ENCODE peak calls at places on chromosomes 4 and X, in four cellular contexts. One of them, this sample, is unnamed. For H3K9me3, the result is how much of the 10 kb centered on the place peaks cover.

GRCh38 chrX:134836497-134836968 is 154.3 kb upstream of the SMIM10 start:
- DNase-seq in heart right ventricle: peak
- DNase-seq in endodermal cell: no peak
- DNase-seq in fibroblast of lung: peak
- DNase-seq in this sample: no peak

GRCh38 chr4:42501624-42502401 is 104.5 kb downstream of the SHISA3 start:
- DNase-seq in endodermal cell: peak
- DNase-seq in heart right ventricle: no peak
- DNase-seq in fibroblast of lung: no peak
- DNase-seq in this sample: no peak

GRCh38 chrX:79366888-79367749 is at the start of gene ITM2A:
- DNase-seq in heart right ventricle: peak
- DNase-seq in endodermal cell: peak
- DNase-seq in fibroblast of lung: no peak
- DNase-seq in this sample: no peak

GRCh38 chr4:38531126-38531737 is 132.8 kb upstream of the KLF3 start:
- DNase-seq in fibroblast of lung: peak
- DNase-seq in heart right ventricle: no peak
- DNase-seq in endodermal cell: no peak
- DNase-seq in this sample: no peak

GRCh38 chr4:184355111-184355604 is 119.2 kb downstream of the IRF2 start:
- DNase-seq in endodermal cell: peak
- DNase-seq in heart right ventricle: peak
- DNase-seq in fibroblast of lung: peak
- DNase-seq in this sample: peak

GRCh38 chr4:55635760-55636621 is at the start of gene NMU:
- DNase-seq in fibroblast of lung: no peak
- DNase-seq in endodermal cell: peak
- DNase-seq in heart right ventricle: peak
- DNase-seq in this sample: no peak

GRCh38 chr4:66160606-66161005 is 490.3 kb upstream of the EPHA5 start:
- DNase-seq in heart right ventricle: no peak
- DNase-seq in endodermal cell: no peak
- DNase-seq in fibroblast of lung: no peak
- DNase-seq in this sample: no peak

GRCh38 chr4:173494013-173494970 is 35.7 kb downstream of the HAND2 start:
- DNase-seq in fibroblast of lung: peak
- DNase-seq in endodermal cell: peak
- DNase-seq in heart right ventricle: peak
- DNase-seq in this sample: no peak

GRCh38 chr4:47669946-47670345 is 167.9 kb downstream of the CORIN start:
- DNase-seq in heart right ventricle: no peak
- DNase-seq in fibroblast of lung: no peak
- DNase-seq in endodermal cell: no peak
- DNase-seq in this sample: no peak

GRCh38 chr4:59825104-59825503 is 1375.0 kb upstream of the ADGRL3 start:
- DNase-seq in heart right ventricle: no peak
- DNase-seq in fibroblast of lung: no peak
- DNase-seq in endodermal cell: no peak
- DNase-seq in this sample: no peak

GRCh38 chrX:153640045-153640686 is 6.8 kb upstream of the DUSP9 start:
- DNase-seq in endodermal cell: peak
- DNase-seq in heart right ventricle: no peak
- DNase-seq in fibroblast of lung: no peak
- DNase-seq in this sample: no peak

GRCh38 chr4:148344382-148344781 is 97.8 kb downstream of the NR3C2 start:
- DNase-seq in endodermal cell: no peak
- DNase-seq in fibroblast of lung: no peak
- DNase-seq in heart right ventricle: peak
- DNase-seq in this sample: no peak

GRCh38 chr4:107631568-107631967 is 88.5 kb downstream of the PAPSS1 start:
- DNase-seq in fibroblast of lung: peak
- DNase-seq in heart right ventricle: peak
- DNase-seq in endodermal cell: no peak
- DNase-seq in this sample: peak

GRCh38 chr4:177066746-177067145 is 242.9 kb upstream of the NEIL3 start:
- DNase-seq in endodermal cell: no peak
- DNase-seq in fibroblast of lung: no peak
- DNase-seq in heart right ventricle: no peak
- DNase-seq in this sample: no peak

GRCh38 chr4:2416564-2417195 is 1.8 kb downstream of the ZFYVE28 start:
- DNase-seq in heart right ventricle: no peak
- DNase-seq in fibroblast of lung: no peak
- DNase-seq in endodermal cell: peak
- DNase-seq in this sample: no peak

GRCh38 chr4:13921805-13922204 is 294.3 kb upstream of the BOD1L1 start:
- DNase-seq in fibroblast of lung: peak
- DNase-seq in heart right ventricle: no peak
- DNase-seq in endodermal cell: no peak
- DNase-seq in this sample: no peak

GRCh38 chr4:7736436-7737267 is 203.0 kb downstream of the AFAP1 start:
- DNase-seq in heart right ventricle: no peak
- DNase-seq in fibroblast of lung: no peak
- DNase-seq in endodermal cell: no peak
- DNase-seq in this sample: no peak

GRCh38 chr4:162241857-162242256 is 78.1 kb upstream of the FSTL5 start:
- DNase-seq in endodermal cell: no peak
- DNase-seq in fibroblast of lung: no peak
- DNase-seq in heart right ventricle: no peak
- DNase-seq in this sample: no peak

GRCh38 chr4:4677825-4678522 is 136.1 kb upstream of the STX18 start:
- DNase-seq in fibroblast of lung: peak
- DNase-seq in endodermal cell: peak
- DNase-seq in heart right ventricle: peak
- DNase-seq in this sample: no peak

GRCh38 chr4:132297346-132297745 is 851.7 kb upstream of the PCDH10 start:
- DNase-seq in endodermal cell: no peak
- DNase-seq in heart right ventricle: no peak
- DNase-seq in fibroblast of lung: peak
- DNase-seq in this sample: no peak

GRCh38 chrX:119145241-119145653 is 17.6 kb upstream of the KIAA1210 start:
- DNase-seq in endodermal cell: peak
- DNase-seq in fibroblast of lung: peak
- DNase-seq in heart right ventricle: no peak
- DNase-seq in this sample: no peak

GRCh38 chr4:185110375-185110823 is 32.7 kb upstream of the SLC25A4 start:
- DNase-seq in heart right ventricle: no peak
- DNase-seq in fibroblast of lung: no peak
- DNase-seq in endodermal cell: no peak
- DNase-seq in this sample: no peak

GRCh38 chr4:17500574-17500973 is 11.3 kb downstream of the QDPR start:
- DNase-seq in heart right ventricle: no peak
- DNase-seq in endodermal cell: no peak
- DNase-seq in fibroblast of lung: no peak
- DNase-seq in this sample: no peak

GRCh38 chrX:42839632-42840031 is 61.7 kb upstream of the PPP1R2C start:
- DNase-seq in heart right ventricle: no peak
- DNase-seq in endodermal cell: no peak
- DNase-seq in fibroblast of lung: no peak
- DNase-seq in this sample: no peak

GRCh38 chr4:151987606-151988005 is 226.8 kb upstream of the GATB start:
- DNase-seq in heart right ventricle: no peak
- DNase-seq in endodermal cell: no peak
- DNase-seq in fibroblast of lung: no peak
- DNase-seq in this sample: no peak

GRCh38 chr4:175054980-175055379 is 136.8 kb downstream of the ADAM29 start:
- DNase-seq in heart right ventricle: no peak
- DNase-seq in endodermal cell: peak
- DNase-seq in fibroblast of lung: no peak
- DNase-seq in this sample: no peak

GRCh38 chr4:57401586-57401985 is 291.4 kb upstream of the IGFBP7 start:
- DNase-seq in fibroblast of lung: no peak
- DNase-seq in heart right ventricle: no peak
- DNase-seq in endodermal cell: no peak
- DNase-seq in this sample: no peak

GRCh38 chrX:104913348-104913747 is 307.1 kb downstream of the TEX13A start:
- DNase-seq in heart right ventricle: no peak
- DNase-seq in fibroblast of lung: peak
- DNase-seq in endodermal cell: peak
- DNase-seq in this sample: no peak

GRCh38 chr4:40295572-40295971 is 39.6 kb upstream of the CHRNA9 start:
- DNase-seq in fibroblast of lung: no peak
- DNase-seq in heart right ventricle: no peak
- DNase-seq in endodermal cell: no peak
- DNase-seq in this sample: no peak

GRCh38 chrX:154013614-154014360 is 5.9 kb downstream of the IRAK1 start:
- DNase-seq in endodermal cell: peak
- DNase-seq in fibroblast of lung: peak
- DNase-seq in heart right ventricle: no peak
- DNase-seq in this sample: no peak

DNA sequence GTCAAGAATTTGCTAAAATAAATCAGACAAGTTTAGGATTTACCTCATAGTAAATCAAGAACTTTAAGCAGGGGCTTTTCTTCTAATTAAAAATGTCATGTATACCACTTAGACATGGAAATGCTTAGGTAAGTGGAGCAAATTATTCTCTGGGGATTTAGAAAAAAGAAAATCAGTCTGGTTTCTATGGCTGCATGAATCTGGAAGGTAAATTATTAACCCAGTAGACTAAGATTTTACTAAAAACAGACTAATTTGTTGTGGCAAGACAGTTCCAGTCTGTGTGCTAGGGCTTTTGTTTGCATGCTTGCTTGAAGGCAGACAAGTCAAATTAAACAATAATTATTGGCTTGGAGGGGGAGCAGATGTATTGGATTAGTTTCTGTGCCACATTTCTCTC is 140.6 kb downstream of the TBL1X start:
- DNase-seq in endodermal cell: no peak
- DNase-seq in fibroblast of lung: no peak
- DNase-seq in heart right ventricle: no peak
- DNase-seq in this sample: no peak
- H3K27ac ChIP-seq in endodermal cell: no peak
- H3K27ac ChIP-seq in fibroblast of lung: no peak
- H3K27ac ChIP-seq in heart right ventricle: no peak
- H3K27ac ChIP-seq in this sample: no peak

DNA sequence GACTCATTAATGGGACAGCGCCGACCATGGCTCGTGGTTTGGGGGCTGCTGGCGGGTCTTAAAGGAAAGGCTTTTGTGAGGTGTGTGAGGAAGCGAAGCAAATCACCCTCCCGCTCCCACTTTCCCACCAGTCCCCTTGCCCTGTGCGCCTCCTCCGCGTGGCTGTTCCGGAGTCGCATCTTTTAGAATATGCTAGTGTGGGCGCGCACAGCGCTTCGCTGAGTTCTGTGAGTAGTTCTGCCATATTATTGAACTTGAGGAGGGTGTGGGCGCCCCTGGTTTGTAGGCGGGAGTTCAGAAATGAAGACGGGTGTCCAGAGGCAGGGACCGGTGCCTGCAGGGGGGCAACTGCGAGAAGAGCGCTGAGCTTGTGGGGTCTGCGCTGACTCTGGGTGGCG is 49.1 kb downstream of the ZNF141 start:
- DNase-seq in fibroblast of lung: no peak
- DNase-seq in endodermal cell: no peak
- DNase-seq in heart right ventricle: no peak
- DNase-seq in this sample: no peak
- H3K9me3 ChIP-seq in fibroblast of lung: under half
- H3K9me3 ChIP-seq in endodermal cell: under half
- H3K9me3 ChIP-seq in heart right ventricle: half or more
- H3K9me3 ChIP-seq in this sample: half or more

GRCh38 chrX:13059676-13060499 is 15.5 kb upstream of the FAM9C start:
- DNase-seq in heart right ventricle: no peak
- DNase-seq in endodermal cell: no peak
- DNase-seq in fibroblast of lung: peak
- DNase-seq in this sample: no peak
- H3K27ac ChIP-seq in heart right ventricle: no peak
- H3K27ac ChIP-seq in endodermal cell: no peak
- H3K27ac ChIP-seq in fibroblast of lung: peak
- H3K27ac ChIP-seq in this sample: no peak

GRCh38 chr4:183321079-183321478 is 1.0 kb upstream of the CLDN22 start:
- DNase-seq in endodermal cell: no peak
- DNase-seq in fibroblast of lung: no peak
- DNase-seq in heart right ventricle: no peak
- DNase-seq in this sample: no peak
- H3K9me3 ChIP-seq in endodermal cell: under half
- H3K9me3 ChIP-seq in fibroblast of lung: under half
- H3K9me3 ChIP-seq in heart right ventricle: under half
- H3K9me3 ChIP-seq in this sample: under half

DNA sequence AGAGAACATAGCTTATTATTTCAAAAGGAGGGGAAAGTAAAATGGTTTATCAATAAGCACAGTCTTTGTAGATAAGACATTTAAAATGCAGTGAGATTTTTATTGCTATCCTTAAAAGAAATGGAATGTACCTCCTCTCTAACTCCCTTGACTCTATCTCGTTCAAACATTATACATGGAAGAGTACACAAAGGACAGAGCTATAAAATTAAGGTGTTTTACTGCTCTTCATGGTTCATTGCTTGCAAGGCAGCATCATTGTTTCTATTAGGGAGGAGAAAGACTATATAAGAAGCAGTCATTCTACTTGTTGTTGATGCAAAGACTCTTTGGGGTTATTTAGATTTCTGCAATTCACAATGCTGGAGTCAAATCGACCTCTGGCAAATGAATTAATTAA is 380.2 kb upstream of the NDST3 start:
- DNase-seq in endodermal cell: no peak
- DNase-seq in fibroblast of lung: no peak
- DNase-seq in heart right ventricle: no peak
- DNase-seq in this sample: no peak
- H3K27ac ChIP-seq in endodermal cell: no peak
- H3K27ac ChIP-seq in fibroblast of lung: no peak
- H3K27ac ChIP-seq in heart right ventricle: no peak
- H3K27ac ChIP-seq in this sample: no peak

This sample was measured in thoracic aorta.